ENCODE peak calls at places on chromosomes 6 and 20, in seven cellular contexts. One of them, this sample, is unnamed.

GRCh38 chr6:152631376-152631775 is 5.8 kb downstream of the SYNE1 start:
- DNase-seq in HCT116: no peak
- DNase-seq in HepG2: no peak
- DNase-seq in IMR-90: no peak
- DNase-seq in SK-N-SH: no peak
- DNase-seq in trophoblast cell: no peak
- DNase-seq in fibroblast of lung: no peak
- DNase-seq in this sample: no peak

GRCh38 chr6:91653954-91654843 is 1067.3 kb upstream of the MAP3K7 start:
- DNase-seq in HepG2: no peak
- DNase-seq in fibroblast of lung: peak; percentile 1
- DNase-seq in trophoblast cell: no peak
- DNase-seq in SK-N-SH: no peak
- DNase-seq in HCT116: no peak
- DNase-seq in IMR-90: no peak
- DNase-seq in this sample: no peak

GRCh38 chr6:140857734-140858380 is 1274.9 kb upstream of the GJE1 start:
- DNase-seq in HepG2: no peak
- DNase-seq in SK-N-SH: no peak
- DNase-seq in fibroblast of lung: peak; percentile 99
- DNase-seq in HCT116: peak; percentile 24
- DNase-seq in IMR-90: peak; percentile 95
- DNase-seq in trophoblast cell: peak; percentile 4
- DNase-seq in this sample: no peak

GRCh38 chr20:63521602-63522001 is 1.0 kb downstream of the PPDPF start:
- DNase-seq in fibroblast of lung: no peak
- DNase-seq in HCT116: no peak
- DNase-seq in HepG2: no peak
- DNase-seq in trophoblast cell: no peak
- DNase-seq in IMR-90: no peak
- DNase-seq in SK-N-SH: peak; percentile 76
- DNase-seq in this sample: no peak

GRCh38 chr20:62703853-62704228 is 4.8 kb upstream of the NTSR1 start:
- DNase-seq in SK-N-SH: no peak
- DNase-seq in IMR-90: no peak
- DNase-seq in HCT116: no peak
- DNase-seq in fibroblast of lung: no peak
- DNase-seq in trophoblast cell: no peak
- DNase-seq in HepG2: no peak
- DNase-seq in this sample: no peak

GRCh38 chr6:160883560-160883959 is 108.0 kb upstream of the MAP3K4 start:
- DNase-seq in HCT116: no peak
- DNase-seq in trophoblast cell: no peak
- DNase-seq in fibroblast of lung: no peak
- DNase-seq in HepG2: no peak
- DNase-seq in SK-N-SH: no peak
- DNase-seq in IMR-90: no peak
- DNase-seq in this sample: no peak

GRCh38 chr6:118141211-118141610 is 234.1 kb downstream of the SLC35F1 start:
- DNase-seq in trophoblast cell: no peak
- DNase-seq in IMR-90: no peak
- DNase-seq in HepG2: no peak
- DNase-seq in HCT116: no peak
- DNase-seq in fibroblast of lung: no peak
- DNase-seq in SK-N-SH: no peak
- DNase-seq in this sample: no peak

GRCh38 chr20:24608926-24609667 is 139.7 kb downstream of the SYNDIG1 start:
- DNase-seq in trophoblast cell: no peak
- DNase-seq in HepG2: no peak
- DNase-seq in fibroblast of lung: peak; percentile 39
- DNase-seq in IMR-90: peak; percentile 13
- DNase-seq in HCT116: no peak
- DNase-seq in SK-N-SH: no peak
- DNase-seq in this sample: peak; percentile 74

GRCh38 chr6:159953091-159953581 is 15.7 kb upstream of the IGF2R start:
- DNase-seq in SK-N-SH: no peak
- DNase-seq in trophoblast cell: no peak
- DNase-seq in IMR-90: peak; percentile 73
- DNase-seq in HepG2: no peak
- DNase-seq in HCT116: no peak
- DNase-seq in fibroblast of lung: peak; percentile 92
- DNase-seq in this sample: no peak

GRCh38 chr20:32539063-32539816 is 45.9 kb downstream of the NOL4L start:
- DNase-seq in IMR-90: no peak
- DNase-seq in SK-N-SH: no peak
- DNase-seq in HCT116: no peak
- DNase-seq in trophoblast cell: no peak
- DNase-seq in fibroblast of lung: no peak
- DNase-seq in HepG2: no peak
- DNase-seq in this sample: no peak

GRCh38 chr6:54072708-54073313 is 38.4 kb upstream of the MLIP start:
- DNase-seq in trophoblast cell: no peak
- DNase-seq in fibroblast of lung: no peak
- DNase-seq in SK-N-SH: no peak
- DNase-seq in HCT116: no peak
- DNase-seq in HepG2: no peak
- DNase-seq in IMR-90: no peak
- DNase-seq in this sample: no peak

GRCh38 chr6:31558631-31559500 is 11.5 kb downstream of the NFKBIL1 start:
- DNase-seq in trophoblast cell: peak; percentile 21
- DNase-seq in SK-N-SH: no peak
- DNase-seq in HCT116: no peak
- DNase-seq in fibroblast of lung: no peak
- DNase-seq in IMR-90: no peak
- DNase-seq in HepG2: no peak
- DNase-seq in this sample: peak; percentile 96

GRCh38 chr6:57173886-57174510 is 1.9 kb downstream of the BAG2 start:
- DNase-seq in HepG2: peak; percentile 60
- DNase-seq in trophoblast cell: peak; percentile 36
- DNase-seq in HCT116: peak; percentile 36
- DNase-seq in SK-N-SH: peak; percentile 10
- DNase-seq in fibroblast of lung: peak; percentile 86
- DNase-seq in IMR-90: peak; percentile 84
- DNase-seq in this sample: peak; percentile 54
- H3K9ac ChIP-seq in HepG2: peak overlapping the region; percentile 89
- H3K9ac ChIP-seq in trophoblast cell: no peak overlapping the region
- H3K9ac ChIP-seq in HCT116: peak overlapping the region; percentile 91
- H3K9ac ChIP-seq in SK-N-SH: peak overlapping the region; percentile 78
- H3K9ac ChIP-seq in fibroblast of lung: peak overlapping the region; percentile 17
- H3K9ac ChIP-seq in IMR-90: peak overlapping the region; percentile 97
- H3K9ac ChIP-seq in this sample: peak overlapping the region; percentile 95

DNA sequence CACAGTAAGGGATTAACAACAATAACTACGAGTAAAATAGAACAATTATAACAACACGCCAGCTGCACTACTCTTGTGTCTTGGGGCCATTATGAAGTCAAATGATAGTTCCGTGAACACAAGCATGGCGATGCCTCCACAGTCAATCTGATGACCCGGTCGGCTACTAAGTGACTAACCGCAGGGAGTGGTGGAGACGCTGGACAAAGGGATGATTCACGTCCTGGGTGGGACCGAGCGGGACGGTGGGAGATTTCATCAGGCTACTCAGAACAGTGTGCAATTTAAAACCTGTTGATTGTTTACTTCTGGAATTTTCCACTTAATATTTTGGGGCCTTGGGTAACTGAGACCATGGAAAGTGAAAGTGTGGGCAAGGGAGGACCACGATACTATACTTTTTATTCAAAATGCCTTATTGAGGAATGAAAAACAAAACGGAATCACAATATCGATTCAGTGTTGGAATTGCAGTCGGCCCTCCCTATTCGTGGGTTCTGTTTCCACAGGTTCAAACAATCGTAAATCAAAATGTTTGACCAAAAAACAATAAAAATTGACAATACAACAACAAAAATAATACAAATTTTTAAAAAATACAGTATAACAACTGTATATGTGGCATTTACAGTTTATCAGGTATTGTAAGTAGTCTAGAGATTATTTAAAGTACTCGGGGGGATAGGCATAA is 66.5 kb downstream of the MYLK4 start:
- DNase-seq in SK-N-SH: no peak
- DNase-seq in trophoblast cell: no peak
- DNase-seq in fibroblast of lung: peak; percentile 15
- DNase-seq in HepG2: no peak
- DNase-seq in IMR-90: peak; percentile 20
- DNase-seq in HCT116: peak; percentile 86
- DNase-seq in this sample: no peak
- H3K27ac ChIP-seq in SK-N-SH: no peak overlapping the region
- H3K27ac ChIP-seq in trophoblast cell: no peak overlapping the region
- H3K27ac ChIP-seq in fibroblast of lung: no peak overlapping the region
- H3K27ac ChIP-seq in HepG2: no peak overlapping the region
- H3K27ac ChIP-seq in IMR-90: no peak overlapping the region
- H3K27ac ChIP-seq in HCT116: no peak overlapping the region
- H3K27ac ChIP-seq in this sample: no peak overlapping the region

GRCh38 chr6:142378138-142378875 is 76.5 kb downstream of the ADGRG6 start:
- DNase-seq in HepG2: peak; percentile 87
- DNase-seq in IMR-90: peak; percentile 89
- DNase-seq in trophoblast cell: peak; percentile 15
- DNase-seq in HCT116: peak; percentile 53
- DNase-seq in SK-N-SH: no peak
- DNase-seq in fibroblast of lung: peak; percentile 92
- DNase-seq in this sample: no peak
- H3K9ac ChIP-seq in HepG2: no peak overlapping the region
- H3K9ac ChIP-seq in IMR-90: no peak overlapping the region
- H3K9ac ChIP-seq in trophoblast cell: no peak overlapping the region
- H3K9ac ChIP-seq in HCT116: peak overlapping the region; percentile 67
- H3K9ac ChIP-seq in SK-N-SH: peak overlapping the region; percentile 46
- H3K9ac ChIP-seq in fibroblast of lung: no peak overlapping the region
- H3K9ac ChIP-seq in this sample: no peak overlapping the region

GRCh38 chr6:17630511-17631073 is 30.5 kb downstream of the FAM8A1 start:
- DNase-seq in fibroblast of lung: peak; percentile 38
- DNase-seq in IMR-90: peak; percentile 36
- DNase-seq in trophoblast cell: no peak
- DNase-seq in HepG2: peak; percentile 21
- DNase-seq in SK-N-SH: no peak
- DNase-seq in HCT116: no peak
- DNase-seq in this sample: no peak
- H3K27ac ChIP-seq in fibroblast of lung: no peak overlapping the region
- H3K27ac ChIP-seq in IMR-90: peak overlapping the region; percentile 62
- H3K27ac ChIP-seq in trophoblast cell: no peak overlapping the region
- H3K27ac ChIP-seq in HepG2: no peak overlapping the region
- H3K27ac ChIP-seq in SK-N-SH: no peak overlapping the region
- H3K27ac ChIP-seq in HCT116: no peak overlapping the region
- H3K27ac ChIP-seq in this sample: no peak overlapping the region

GRCh38 chr6:11357285-11357684 is 124.8 kb upstream of the NEDD9 start:
- DNase-seq in HCT116: no peak
- DNase-seq in trophoblast cell: no peak
- DNase-seq in fibroblast of lung: no peak
- DNase-seq in HepG2: no peak
- DNase-seq in SK-N-SH: no peak
- DNase-seq in IMR-90: no peak
- DNase-seq in this sample: no peak
- H3K9ac ChIP-seq in HCT116: no peak overlapping the region
- H3K9ac ChIP-seq in trophoblast cell: no peak overlapping the region
- H3K9ac ChIP-seq in fibroblast of lung: no peak overlapping the region
- H3K9ac ChIP-seq in HepG2: no peak overlapping the region
- H3K9ac ChIP-seq in SK-N-SH: no peak overlapping the region
- H3K9ac ChIP-seq in IMR-90: no peak overlapping the region
- H3K9ac ChIP-seq in this sample: no peak overlapping the region

GRCh38 chr6:122712093-122712863 is 67.2 kb upstream of the FABP7 start:
- DNase-seq in HCT116: no peak
- DNase-seq in fibroblast of lung: peak; percentile 41
- DNase-seq in HepG2: no peak
- DNase-seq in SK-N-SH: no peak
- DNase-seq in IMR-90: peak; percentile 62
- DNase-seq in trophoblast cell: no peak
- DNase-seq in this sample: no peak

GRCh38 chr6:122712864-122713612 is 66.5 kb upstream of the FABP7 start:
- DNase-seq in fibroblast of lung: no peak
- DNase-seq in HepG2: no peak
- DNase-seq in HCT116: no peak
- DNase-seq in IMR-90: peak; percentile 13
- DNase-seq in trophoblast cell: no peak
- DNase-seq in SK-N-SH: no peak
- DNase-seq in this sample: no peak

GRCh38 chr6:122714059-122714458 is 65.5 kb upstream of the FABP7 start:
- DNase-seq in HepG2: no peak
- DNase-seq in fibroblast of lung: no peak
- DNase-seq in trophoblast cell: no peak
- DNase-seq in SK-N-SH: no peak
- DNase-seq in HCT116: no peak
- DNase-seq in IMR-90: no peak
- DNase-seq in this sample: no peak

GRCh38 chr6:122709922-122710512 is 69.5 kb upstream of the FABP7 start:
- DNase-seq in SK-N-SH: no peak
- DNase-seq in IMR-90: no peak
- DNase-seq in HCT116: no peak
- DNase-seq in HepG2: no peak
- DNase-seq in trophoblast cell: no peak
- DNase-seq in fibroblast of lung: no peak
- DNase-seq in this sample: no peak

DNA sequence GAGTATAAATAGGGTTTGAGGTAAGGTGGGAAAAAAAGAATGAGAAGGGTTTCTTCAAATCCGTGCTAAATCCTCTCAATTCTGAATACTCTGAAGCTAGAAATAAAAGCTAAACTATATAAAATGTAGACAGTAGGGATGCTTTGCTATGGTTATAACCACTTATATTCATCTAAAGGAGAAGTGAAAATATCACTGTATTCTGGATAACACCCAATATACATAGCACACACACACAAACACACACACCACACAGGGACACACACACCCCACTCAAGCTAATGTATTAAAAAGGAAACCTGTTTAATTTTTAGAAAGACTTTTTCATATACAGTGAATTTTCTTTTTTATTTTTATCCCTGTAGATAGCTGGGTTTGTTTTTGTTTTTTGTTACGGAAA is 68.6 kb upstream of the FABP7 start:
- DNase-seq in HCT116: no peak
- DNase-seq in HepG2: no peak
- DNase-seq in SK-N-SH: no peak
- DNase-seq in IMR-90: no peak
- DNase-seq in trophoblast cell: no peak
- DNase-seq in fibroblast of lung: no peak
- DNase-seq in this sample: no peak
- H3K27ac ChIP-seq in HCT116: no peak overlapping the region
- H3K27ac ChIP-seq in HepG2: no peak overlapping the region
- H3K27ac ChIP-seq in SK-N-SH: no peak overlapping the region
- H3K27ac ChIP-seq in IMR-90: no peak overlapping the region
- H3K27ac ChIP-seq in trophoblast cell: no peak overlapping the region
- H3K27ac ChIP-seq in fibroblast of lung: no peak overlapping the region
- H3K27ac ChIP-seq in this sample: no peak overlapping the region

GRCh38 chr6:158044525-158044888 is 62.8 kb downstream of the SYNJ2 start:
- DNase-seq in HCT116: no peak
- DNase-seq in HepG2: no peak
- DNase-seq in IMR-90: no peak
- DNase-seq in fibroblast of lung: no peak
- DNase-seq in SK-N-SH: no peak
- DNase-seq in trophoblast cell: no peak
- DNase-seq in this sample: no peak

GRCh38 chr6:158042245-158042798 is 60.7 kb downstream of the SYNJ2 start:
- DNase-seq in HCT116: peak; percentile 69
- DNase-seq in fibroblast of lung: peak; percentile 75
- DNase-seq in HepG2: peak; percentile 40
- DNase-seq in SK-N-SH: peak; percentile 89
- DNase-seq in trophoblast cell: peak; percentile 98
- DNase-seq in IMR-90: peak; percentile 93
- DNase-seq in this sample: no peak

GRCh38 chr6:158041788-158042187 is 60.1 kb downstream of the SYNJ2 start:
- DNase-seq in HepG2: no peak
- DNase-seq in HCT116: no peak
- DNase-seq in IMR-90: no peak
- DNase-seq in trophoblast cell: no peak
- DNase-seq in SK-N-SH: no peak
- DNase-seq in fibroblast of lung: no peak
- DNase-seq in this sample: no peak

GRCh38 chr6:158043008-158043407 is 61.3 kb downstream of the SYNJ2 start:
- DNase-seq in trophoblast cell: no peak
- DNase-seq in HCT116: no peak
- DNase-seq in IMR-90: no peak
- DNase-seq in SK-N-SH: no peak
- DNase-seq in fibroblast of lung: no peak
- DNase-seq in HepG2: no peak
- DNase-seq in this sample: no peak

GRCh38 chr6:158043586-158044524 is 62.2 kb downstream of the SYNJ2 start:
- DNase-seq in fibroblast of lung: no peak
- DNase-seq in trophoblast cell: no peak
- DNase-seq in IMR-90: no peak
- DNase-seq in HCT116: no peak
- DNase-seq in HepG2: peak; percentile 45
- DNase-seq in SK-N-SH: no peak
- DNase-seq in this sample: no peak
- H3K9ac ChIP-seq in fibroblast of lung: no peak overlapping the region
- H3K9ac ChIP-seq in trophoblast cell: no peak overlapping the region
- H3K9ac ChIP-seq in IMR-90: no peak overlapping the region
- H3K9ac ChIP-seq in HCT116: peak overlapping the region; percentile 41
- H3K9ac ChIP-seq in HepG2: no peak overlapping the region
- H3K9ac ChIP-seq in SK-N-SH: peak overlapping the region; percentile 65
- H3K9ac ChIP-seq in this sample: no peak overlapping the region

This sample was measured in Karpas-422.